ENCODE peak calls at places on chromosomes 5 and 9, in five cellular contexts. One of them, this sample, is unnamed.

GRCh38 chr9:87647114-87647513 is 78.8 kb upstream of the CTSL start:
- DNase-seq in uterus: no peak
- DNase-seq in IMR-90: no peak
- DNase-seq in heart right ventricle: no peak
- DNase-seq in A549: no peak
- DNase-seq in this sample: no peak

GRCh38 chr5:56507348-56507930 is 274.3 kb upstream of the ANKRD55 start:
- DNase-seq in uterus: no peak
- DNase-seq in IMR-90: no peak
- DNase-seq in heart right ventricle: no peak
- DNase-seq in A549: peak
- DNase-seq in this sample: no peak

GRCh38 chr5:147040856-147041255 is 162.3 kb upstream of the PPP2R2B start:
- DNase-seq in uterus: no peak
- DNase-seq in IMR-90: no peak
- DNase-seq in heart right ventricle: no peak
- DNase-seq in A549: no peak
- DNase-seq in this sample: no peak

GRCh38 chr5:137487600-137487999 is 11.5 kb downstream of the SPOCK1 start:
- DNase-seq in uterus: no peak
- DNase-seq in IMR-90: peak
- DNase-seq in heart right ventricle: no peak
- DNase-seq in A549: no peak
- DNase-seq in this sample: no peak

GRCh38 chr5:107580902-107581823 is 89.6 kb downstream of the EFNA5 start:
- DNase-seq in uterus: no peak
- DNase-seq in IMR-90: no peak
- DNase-seq in heart right ventricle: no peak
- DNase-seq in A549: no peak
- DNase-seq in this sample: no peak

GRCh38 chr5:431001-431710 is 11.8 kb upstream of the EXOC3 start:
- DNase-seq in uterus: no peak
- DNase-seq in IMR-90: peak
- DNase-seq in heart right ventricle: peak
- DNase-seq in A549: peak
- DNase-seq in this sample: no peak

GRCh38 chr5:111337688-111338087 is 113.5 kb downstream of the CAMK4 start:
- DNase-seq in uterus: no peak
- DNase-seq in IMR-90: no peak
- DNase-seq in heart right ventricle: no peak
- DNase-seq in A549: no peak
- DNase-seq in this sample: no peak

GRCh38 chr5:161676109-161676508 is 9.4 kb upstream of the GABRA6 start:
- DNase-seq in uterus: no peak
- DNase-seq in IMR-90: no peak
- DNase-seq in heart right ventricle: no peak
- DNase-seq in A549: peak
- DNase-seq in this sample: no peak

GRCh38 chr5:177067491-177067890 is 19.2 kb upstream of the FGFR4 start:
- DNase-seq in uterus: no peak
- DNase-seq in IMR-90: no peak
- DNase-seq in heart right ventricle: no peak
- DNase-seq in A549: no peak
- DNase-seq in this sample: no peak

GRCh38 chr5:150242495-150242894 is 47.1 kb downstream of the CAMK2A start:
- DNase-seq in uterus: no peak
- DNase-seq in IMR-90: no peak
- DNase-seq in heart right ventricle: no peak
- DNase-seq in A549: no peak
- DNase-seq in this sample: no peak

GRCh38 chr5:145752534-145752933 is 82.6 kb downstream of the PRELID2 start:
- DNase-seq in uterus: no peak
- DNase-seq in IMR-90: no peak
- DNase-seq in heart right ventricle: no peak
- DNase-seq in A549: no peak
- DNase-seq in this sample: no peak
- H3K4me3 ChIP-seq in uterus: no peak
- H3K4me3 ChIP-seq in IMR-90: no peak
- H3K4me3 ChIP-seq in heart right ventricle: no peak
- H3K4me3 ChIP-seq in A549: no peak
- H3K4me3 ChIP-seq in this sample: no peak

DNA sequence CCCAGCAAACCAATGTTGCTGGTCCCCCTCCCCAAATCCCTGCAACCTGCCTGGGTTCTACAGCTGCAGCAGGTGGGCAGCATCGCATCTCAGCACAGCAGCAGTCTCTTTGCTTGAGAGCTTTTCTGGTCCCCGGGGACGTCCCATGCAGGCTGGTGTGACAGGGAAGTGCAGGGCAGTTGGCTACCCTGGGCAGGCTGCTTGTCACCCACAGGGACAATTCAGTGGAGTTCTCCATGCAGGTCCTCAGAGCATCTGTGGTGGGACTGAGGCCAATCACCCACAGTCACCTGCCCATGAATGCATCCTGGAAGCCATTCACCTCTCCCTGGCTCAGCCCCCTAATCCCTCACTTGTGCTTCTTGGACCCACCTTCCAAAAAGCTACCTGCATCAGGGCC is 43.9 kb upstream of the SEMA4D start:
- DNase-seq in uterus: no peak
- DNase-seq in IMR-90: no peak
- DNase-seq in heart right ventricle: no peak
- DNase-seq in A549: no peak
- DNase-seq in this sample: no peak
- H3K27ac ChIP-seq in uterus: no peak
- H3K27ac ChIP-seq in IMR-90: no peak
- H3K27ac ChIP-seq in heart right ventricle: no peak
- H3K27ac ChIP-seq in A549: no peak
- H3K27ac ChIP-seq in this sample: no peak

GRCh38 chr9:459491-460444 is 245.1 kb downstream of the DOCK8 start:
- DNase-seq in uterus: no peak
- DNase-seq in IMR-90: no peak
- DNase-seq in heart right ventricle: no peak
- DNase-seq in A549: no peak
- DNase-seq in this sample: no peak
- TF ChIP-seq CTCF in uterus: no peak
- TF ChIP-seq CTCF in IMR-90: no peak
- TF ChIP-seq CTCF in heart right ventricle: no peak
- TF ChIP-seq CTCF in A549: no peak
- TF ChIP-seq CTCF in this sample: no peak

GRCh38 chr5:60842859-60843692 is 993 bp downstream of the ELOVL7 start:
- DNase-seq in uterus: no peak
- DNase-seq in IMR-90: no peak
- DNase-seq in heart right ventricle: no peak
- DNase-seq in A549: peak
- DNase-seq in this sample: no peak

GRCh38 chr5:60844429-60844890 is 391 bp upstream of the ELOVL7 start:
- DNase-seq in uterus: no peak
- DNase-seq in IMR-90: peak
- DNase-seq in heart right ventricle: no peak
- DNase-seq in A549: no peak
- DNase-seq in this sample: no peak

GRCh38 chr5:60841361-60841760 is 2.7 kb downstream of the ELOVL7 start:
- DNase-seq in uterus: no peak
- DNase-seq in IMR-90: no peak
- DNase-seq in heart right ventricle: no peak
- DNase-seq in A549: no peak
- DNase-seq in this sample: no peak

GRCh38 chr5:60846298-60846697 is 2.2 kb upstream of the ELOVL7 start:
- DNase-seq in uterus: no peak
- DNase-seq in IMR-90: no peak
- DNase-seq in heart right ventricle: no peak
- DNase-seq in A549: no peak
- DNase-seq in this sample: no peak

GRCh38 chr5:60843693-60844428 is at the start of gene ELOVL7:
- DNase-seq in uterus: peak
- DNase-seq in IMR-90: peak
- DNase-seq in heart right ventricle: peak
- DNase-seq in A549: peak
- DNase-seq in this sample: no peak
- H3K4me3 ChIP-seq in uterus: peak
- H3K4me3 ChIP-seq in IMR-90: peak
- H3K4me3 ChIP-seq in heart right ventricle: peak
- H3K4me3 ChIP-seq in A549: peak
- H3K4me3 ChIP-seq in this sample: peak

GRCh38 chr5:10723519-10723918 is 37.5 kb downstream of the DAP start:
- DNase-seq in uterus: no peak
- DNase-seq in IMR-90: no peak
- DNase-seq in heart right ventricle: no peak
- DNase-seq in A549: no peak
- DNase-seq in this sample: no peak

GRCh38 chr5:10725636-10726035 is 35.4 kb downstream of the DAP start:
- DNase-seq in uterus: no peak
- DNase-seq in IMR-90: no peak
- DNase-seq in heart right ventricle: no peak
- DNase-seq in A549: no peak
- DNase-seq in this sample: no peak

GRCh38 chr5:10724799-10725507 is 36.1 kb downstream of the DAP start:
- DNase-seq in uterus: peak
- DNase-seq in IMR-90: peak
- DNase-seq in heart right ventricle: peak
- DNase-seq in A549: peak
- DNase-seq in this sample: no peak

GRCh38 chr5:10715605-10716004 is 45.4 kb downstream of the DAP start:
- DNase-seq in uterus: no peak
- DNase-seq in IMR-90: no peak
- DNase-seq in heart right ventricle: no peak
- DNase-seq in A549: no peak
- DNase-seq in this sample: no peak

GRCh38 chr5:10719965-10720364 is 41.1 kb downstream of the DAP start:
- DNase-seq in uterus: no peak
- DNase-seq in IMR-90: peak
- DNase-seq in heart right ventricle: no peak
- DNase-seq in A549: peak
- DNase-seq in this sample: no peak
- H3K27ac ChIP-seq in uterus: no peak
- H3K27ac ChIP-seq in IMR-90: no peak
- H3K27ac ChIP-seq in heart right ventricle: no peak
- H3K27ac ChIP-seq in A549: peak
- H3K27ac ChIP-seq in this sample: no peak

DNA sequence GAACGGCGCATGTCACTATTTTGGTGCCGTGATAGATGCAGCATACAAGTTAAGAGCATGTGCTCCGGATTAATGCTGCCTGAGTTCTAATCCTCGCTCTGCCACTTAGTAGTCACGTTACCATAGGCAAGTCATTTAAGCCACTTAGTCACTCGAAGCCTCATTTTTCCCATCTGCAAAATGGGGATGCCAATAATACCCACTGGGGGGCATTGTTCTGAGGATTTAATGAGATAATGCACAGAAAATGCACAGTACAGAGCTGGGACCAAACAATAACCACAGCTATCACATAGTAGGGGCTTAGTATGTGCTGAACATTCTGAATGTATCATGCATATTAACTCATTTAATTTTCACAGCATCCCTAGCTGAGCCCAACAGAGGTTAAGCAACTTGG is 9.1 kb downstream of the NIPAL4 start:
- DNase-seq in uterus: no peak
- DNase-seq in IMR-90: no peak
- DNase-seq in heart right ventricle: no peak
- DNase-seq in A549: no peak
- DNase-seq in this sample: no peak
- TF ChIP-seq CTCF in uterus: no peak
- TF ChIP-seq CTCF in IMR-90: no peak
- TF ChIP-seq CTCF in heart right ventricle: no peak
- TF ChIP-seq CTCF in A549: peak
- TF ChIP-seq CTCF in this sample: no peak

GRCh38 chr5:114055810-114056476 is 305.9 kb upstream of the KCNN2 start:
- DNase-seq in uterus: peak
- DNase-seq in IMR-90: peak
- DNase-seq in heart right ventricle: peak
- DNase-seq in A549: no peak
- DNase-seq in this sample: no peak
- H3K4me3 ChIP-seq in uterus: peak
- H3K4me3 ChIP-seq in IMR-90: peak
- H3K4me3 ChIP-seq in heart right ventricle: peak
- H3K4me3 ChIP-seq in A549: peak
- H3K4me3 ChIP-seq in this sample: peak

GRCh38 chr5:54524082-54524481 is 6.5 kb downstream of the SNX18 start:
- DNase-seq in uterus: no peak
- DNase-seq in IMR-90: no peak
- DNase-seq in heart right ventricle: no peak
- DNase-seq in A549: no peak
- DNase-seq in this sample: no peak

GRCh38 chr5:54523534-54523933 is 6.0 kb downstream of the SNX18 start:
- DNase-seq in uterus: no peak
- DNase-seq in IMR-90: no peak
- DNase-seq in heart right ventricle: no peak
- DNase-seq in A549: no peak
- DNase-seq in this sample: no peak

GRCh38 chr5:54525226-54525625 is 7.7 kb downstream of the SNX18 start:
- DNase-seq in uterus: no peak
- DNase-seq in IMR-90: no peak
- DNase-seq in heart right ventricle: no peak
- DNase-seq in A549: no peak
- DNase-seq in this sample: no peak

GRCh38 chr5:54525692-54526091 is 8.1 kb downstream of the SNX18 start:
- DNase-seq in uterus: no peak
- DNase-seq in IMR-90: no peak
- DNase-seq in heart right ventricle: no peak
- DNase-seq in A549: no peak
- DNase-seq in this sample: no peak

GRCh38 chr5:54524704-54525103 is 7.1 kb downstream of the SNX18 start:
- DNase-seq in uterus: no peak
- DNase-seq in IMR-90: no peak
- DNase-seq in heart right ventricle: peak
- DNase-seq in A549: no peak
- DNase-seq in this sample: no peak
- H3K27ac ChIP-seq in uterus: peak
- H3K27ac ChIP-seq in IMR-90: peak
- H3K27ac ChIP-seq in heart right ventricle: peak
- H3K27ac ChIP-seq in A549: no peak
- H3K27ac ChIP-seq in this sample: no peak

GRCh38 chr5:61010759-61011460 is 65.9 kb downstream of the NDUFAF2 start:
- DNase-seq in uterus: no peak
- DNase-seq in IMR-90: peak
- DNase-seq in heart right ventricle: no peak
- DNase-seq in A549: peak
- DNase-seq in this sample: no peak
- TF ChIP-seq CTCF in uterus: no peak
- TF ChIP-seq CTCF in IMR-90: peak
- TF ChIP-seq CTCF in heart right ventricle: no peak
- TF ChIP-seq CTCF in A549: peak
- TF ChIP-seq CTCF in this sample: no peak

DNA sequence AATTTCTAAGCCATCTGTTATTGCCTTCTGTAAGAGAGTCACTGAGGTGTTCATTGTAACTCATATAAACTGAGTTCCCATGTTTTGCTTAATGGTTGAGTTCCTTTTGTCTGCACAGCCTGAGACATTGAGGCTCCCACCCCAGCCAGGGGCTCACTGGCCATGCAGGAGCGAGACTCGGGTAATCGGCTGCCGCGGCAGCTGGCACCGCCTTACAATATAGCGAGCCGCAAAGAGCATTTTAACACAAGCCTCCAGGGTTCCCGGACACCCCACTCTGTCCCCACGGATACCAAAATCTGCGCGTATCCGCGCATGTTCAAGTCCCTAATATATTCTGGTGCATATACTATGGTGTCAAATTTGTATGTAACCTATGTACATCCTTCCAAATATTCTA is 24.4 kb upstream of the GLDC start:
- DNase-seq in uterus: no peak
- DNase-seq in IMR-90: no peak
- DNase-seq in heart right ventricle: no peak
- DNase-seq in A549: no peak
- DNase-seq in this sample: no peak
- H3K4me3 ChIP-seq in uterus: no peak
- H3K4me3 ChIP-seq in IMR-90: no peak
- H3K4me3 ChIP-seq in heart right ventricle: no peak
- H3K4me3 ChIP-seq in A549: no peak
- H3K4me3 ChIP-seq in this sample: no peak